ENCODE peak calls at places on chromosomes 13 and 19, in six cellular contexts. G is GM19239; F is CD4-positive, alpha-beta T cell; M is activated CD4-positive, alpha-beta memory T cell treated with anti-CD3 and anti-CD28 coated beads, Interleukin-2, amount 10 ng/mL, durations not matched to agents 7 days and 5 days; E is NCI-H524; S is ACHN. D is an unnamed sample.

GRCh38 chr13:63435668-63436275 is 2020.1 kb upstream of the PCDH20 start:
- DNase-seq in G (no peak), F (no peak), M (no peak), E (no peak), S (peak; percentile 90), D (no peak)

GRCh38 chr19:48176226-48176625 is 5.7 kb downstream of the ZSWIM9 start:
- DNase-seq in G (no peak), F (no peak), M (no peak), E (no peak), S (no peak), D (no peak)

GRCh38 chr13:41915096-41915495 is 45.8 kb downstream of the VWA8 start:
- DNase-seq in G (no peak), F (no peak), M (no peak), E (no peak), S (no peak), D (no peak)

GRCh38 chr13:22375151-22375550 is 704.3 kb downstream of the FGF9 start:
- DNase-seq in G (no peak), F (no peak), M (no peak), E (peak; percentile 7), S (no peak), D (no peak)

GRCh38 chr19:3852614-3853254 is 16.1 kb downstream of the ZFR2 start:
- DNase-seq in G (no peak), F (peak; percentile 11), M (peak; percentile 20), E (no peak), S (peak; percentile 96), D (no peak)

GRCh38 chr13:91236942-91237341 is 110.5 kb upstream of the MIR17HG start:
- DNase-seq in G (no peak), F (no peak), M (no peak), E (no peak), S (no peak), D (no peak)

GRCh38 chr19:11279505-11280236 is 16.3 kb upstream of the TSPAN16 start:
- DNase-seq in G (peak; percentile 64), F (peak; percentile 13), M (peak; percentile 76), E (no peak), S (no peak), D (no peak)

GRCh38 chr13:99506632-99507031 is 5.4 kb downstream of the TM9SF2 start:
- DNase-seq in G (no peak), F (no peak), M (no peak), E (no peak), S (no peak), D (no peak)

GRCh38 chr19:40416918-40417713 is 3.9 kb upstream of the PRX start:
- DNase-seq in G (no peak), F (no peak), M (peak; percentile 41), E (no peak), S (no peak), D (no peak)

GRCh38 chr13:66835040-66835628 is 395.0 kb downstream of the PCDH9 start:
- DNase-seq in G (no peak), F (no peak), M (no peak), E (peak; percentile 69), S (no peak), D (no peak)

GRCh38 chr19:12668937-12669271 is 2.3 kb downstream of the WDR83 start:
- DNase-seq in G (no peak), F (peak; percentile 39), M (peak; percentile 72), E (no peak), S (peak; percentile 52), D (no peak)

GRCh38 chr19:29678484-29679106 is 13.3 kb downstream of the PLEKHF1 start:
- DNase-seq in G (no peak), F (no peak), M (no peak), E (no peak), S (no peak), D (no peak)

GRCh38 chr13:80237646-80238045 is 103.3 kb downstream of the SPRY2 start:
- DNase-seq in G (no peak), F (no peak), M (no peak), E (no peak), S (no peak), D (no peak)

D was measured in osteocyte.